ENCODE peak calls at places on chromosome 17, in eight cellular contexts. W is EL, N is cerebellar nuclear complex, D is mesendoderm, O is A172, M is AG09319, I is iPS-NIHi11, G is iris pigment epithelial cell. R is an unnamed sample.

GRCh38 chr17:76027159-76027839 is at the start of gene EVPL:
- DNase-seq in W (no peak), N (no peak), D (no peak), O (no peak), M (no peak), I (peak), G (no peak), R (no peak)

GRCh38 chr17:44345497-44346026 is 460 bp downstream of the GRN start:
- DNase-seq in W (peak), N (peak), D (peak), O (peak), M (no peak), I (peak), G (peak), R (peak)

GRCh38 chr17:72118588-72119279 is 2.1 kb upstream of the SOX9 start:
- DNase-seq in W (peak), N (peak), D (peak), O (peak), M (no peak), I (no peak), G (peak), R (peak)

GRCh38 chr17:54980372-54980771 is 11.8 kb downstream of the STXBP4 start:
- DNase-seq in W (no peak), N (no peak), D (no peak), O (no peak), M (no peak), I (no peak), G (no peak), R (peak)

GRCh38 chr17:77279448-77280303 is 138.9 kb downstream of the SEC14L1 start:
- DNase-seq in W (no peak), N (no peak), D (no peak), O (peak), M (no peak), I (no peak), G (peak), R (no peak)

GRCh38 chr17:45293413-45294211 is 23.2 kb downstream of the MAP3K14 start:
- DNase-seq in W (peak), N (no peak), D (peak), O (peak), M (peak), I (no peak), G (peak), R (no peak)

GRCh38 chr17:15399443-15399842 is 58.0 kb upstream of the TEKT3 start:
- DNase-seq in W (no peak), N (no peak), D (no peak), O (no peak), M (no peak), I (no peak), G (no peak), R (no peak)

GRCh38 chr17:79033741-79034501 is 10.0 kb downstream of the C1QTNF1 start:
- DNase-seq in W (no peak), N (no peak), D (no peak), O (peak), M (no peak), I (no peak), G (no peak), R (no peak)

GRCh38 chr17:67504182-67504581 is 127.1 kb downstream of the PITPNC1 start:
- DNase-seq in W (no peak), N (no peak), D (no peak), O (no peak), M (no peak), I (no peak), G (no peak), R (no peak)

GRCh38 chr17:19744922-19745757 is 3.0 kb downstream of the ALDH3A1 start:
- DNase-seq in W (peak), N (peak), D (peak), O (no peak), M (no peak), I (peak), G (peak), R (peak)

GRCh38 chr17:76822184-76822778 is 45.9 kb upstream of the MGAT5B start:
- DNase-seq in W (no peak), N (no peak), D (no peak), O (no peak), M (no peak), I (no peak), G (no peak), R (no peak)

GRCh38 chr17:58388302-58389190 is 28.8 kb downstream of the RNF43 start:
- DNase-seq in W (no peak), N (no peak), D (peak), O (no peak), M (no peak), I (no peak), G (peak), R (no peak)

GRCh38 chr17:49887086-49887743 is 39.3 kb upstream of the TAC4 start:
- DNase-seq in W (peak), N (no peak), D (peak), O (no peak), M (no peak), I (peak), G (no peak), R (no peak)

GRCh38 chr17:34306466-34306865 is 12.8 kb upstream of the CCL8 start:
- DNase-seq in W (peak), N (no peak), D (peak), O (peak), M (no peak), I (peak), G (peak), R (no peak)

R was measured in erythroblast.